ENCODE peak calls at places on chromosomes 3 and 15, in five cellular contexts. One of them, this sample, is unnamed.
A peak's percentile ranks its signal among the peaks of the same experiment; 100 is the strongest.

GRCh38 chr3:9914559-9915251 is 2.2 kb upstream of the IL17RC start:
- DNase-seq in GM12878: no peak
- DNase-seq in HepG2: peak; percentile 44
- DNase-seq in A549: no peak
- DNase-seq in K562: no peak
- DNase-seq in this sample: peak; percentile 81

GRCh38 chr3:106573605-106574004 is 704.8 kb upstream of the CBLB start:
- DNase-seq in GM12878: no peak
- DNase-seq in A549: no peak
- DNase-seq in HepG2: no peak
- DNase-seq in K562: no peak
- DNase-seq in this sample: no peak

GRCh38 chr15:63818191-63818590 is 15.6 kb downstream of the HERC1 start:
- DNase-seq in A549: no peak
- DNase-seq in HepG2: no peak
- DNase-seq in K562: peak; percentile 32
- DNase-seq in GM12878: no peak
- DNase-seq in this sample: peak; percentile 26

GRCh38 chr3:76570436-76571057 is 469.4 kb upstream of the ROBO2 start:
- DNase-seq in A549: no peak
- DNase-seq in GM12878: no peak
- DNase-seq in HepG2: no peak
- DNase-seq in K562: peak; percentile 3
- DNase-seq in this sample: peak; percentile 54

GRCh38 chr3:22175899-22176298 is 424.9 kb upstream of the ZNF385D start:
- DNase-seq in A549: no peak
- DNase-seq in GM12878: no peak
- DNase-seq in HepG2: no peak
- DNase-seq in K562: no peak
- DNase-seq in this sample: no peak

GRCh38 chr3:42698216-42698910 is 4.2 kb downstream of the HHATL start:
- DNase-seq in GM12878: no peak
- DNase-seq in A549: no peak
- DNase-seq in HepG2: no peak
- DNase-seq in K562: no peak
- DNase-seq in this sample: no peak

GRCh38 chr3:183745300-183746098 is 47.9 kb downstream of the YEATS2 start:
- DNase-seq in K562: no peak
- DNase-seq in HepG2: peak; percentile 55
- DNase-seq in GM12878: no peak
- DNase-seq in A549: no peak
- DNase-seq in this sample: peak; percentile 82

GRCh38 chr3:53109190-53109589 is 21.0 kb downstream of the RFT1 start:
- DNase-seq in K562: no peak
- DNase-seq in A549: no peak
- DNase-seq in GM12878: no peak
- DNase-seq in HepG2: no peak
- DNase-seq in this sample: no peak

GRCh38 chr15:73571346-73571745 is 61.8 kb downstream of the NPTN start:
- DNase-seq in K562: no peak
- DNase-seq in A549: no peak
- DNase-seq in HepG2: peak; percentile 8
- DNase-seq in GM12878: no peak
- DNase-seq in this sample: no peak

GRCh38 chr3:144875251-144875650 is 903.6 kb downstream of the DIPK2A start:
- DNase-seq in K562: no peak
- DNase-seq in A549: no peak
- DNase-seq in GM12878: no peak
- DNase-seq in HepG2: no peak
- DNase-seq in this sample: no peak

DNA sequence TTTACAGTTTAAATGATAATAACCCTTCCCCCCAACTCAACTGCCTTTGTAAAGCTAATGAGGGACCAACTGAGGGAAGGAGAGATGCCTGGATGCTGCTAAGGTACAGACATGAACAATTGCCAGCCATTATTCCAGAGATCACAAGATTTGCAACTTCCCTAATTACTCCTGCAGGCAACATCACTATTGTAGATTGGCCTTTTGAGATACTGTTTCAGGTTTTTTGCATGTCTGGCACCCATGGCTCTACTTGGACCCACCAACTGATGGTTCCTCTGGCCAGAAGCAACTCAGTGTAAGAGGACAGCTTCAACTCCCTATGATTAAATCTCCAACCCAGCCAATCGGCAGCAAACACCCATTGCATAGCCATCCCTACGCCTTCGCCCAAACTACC is 478.7 kb downstream of the FHIT start:
- DNase-seq in K562: no peak
- DNase-seq in A549: no peak
- DNase-seq in HepG2: no peak
- DNase-seq in GM12878: no peak
- DNase-seq in this sample: peak; percentile 86
- H3K4me2 ChIP-seq in K562: no peak overlapping the region
- H3K4me2 ChIP-seq in A549: no peak overlapping the region
- H3K4me2 ChIP-seq in HepG2: no peak overlapping the region
- H3K4me2 ChIP-seq in GM12878: no peak overlapping the region
- H3K4me2 ChIP-seq in this sample: peak overlapping the region; percentile 29

DNA sequence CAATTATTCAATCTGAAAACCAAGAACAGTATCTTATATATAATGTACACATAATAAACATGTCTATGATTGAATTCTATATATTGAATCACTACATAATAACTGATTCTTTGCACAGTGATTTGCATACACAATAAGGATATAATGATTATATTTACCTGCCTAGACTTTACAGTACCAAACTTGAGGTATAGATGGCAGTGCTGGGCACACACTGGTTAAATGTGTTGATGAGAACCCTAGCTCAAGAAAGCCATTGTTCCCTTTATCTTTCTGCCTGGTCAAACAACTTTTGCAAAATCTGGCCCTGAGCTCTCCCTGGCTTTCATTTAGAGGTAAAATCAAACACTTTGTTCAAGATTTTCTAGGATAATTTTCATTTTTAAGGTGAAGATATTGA is 697.7 kb downstream of the TUSC7 start:
- DNase-seq in GM12878: no peak
- DNase-seq in A549: peak; percentile 30
- DNase-seq in HepG2: peak; percentile 5
- DNase-seq in K562: no peak
- DNase-seq in this sample: peak; percentile 69
- TF ChIP-seq JUNB in GM12878: no peak
- TF ChIP-seq JUNB in A549: no peak
- TF ChIP-seq JUNB in HepG2: no peak
- TF ChIP-seq JUNB in K562: no peak
- TF ChIP-seq JUNB in this sample: no peak

DNA sequence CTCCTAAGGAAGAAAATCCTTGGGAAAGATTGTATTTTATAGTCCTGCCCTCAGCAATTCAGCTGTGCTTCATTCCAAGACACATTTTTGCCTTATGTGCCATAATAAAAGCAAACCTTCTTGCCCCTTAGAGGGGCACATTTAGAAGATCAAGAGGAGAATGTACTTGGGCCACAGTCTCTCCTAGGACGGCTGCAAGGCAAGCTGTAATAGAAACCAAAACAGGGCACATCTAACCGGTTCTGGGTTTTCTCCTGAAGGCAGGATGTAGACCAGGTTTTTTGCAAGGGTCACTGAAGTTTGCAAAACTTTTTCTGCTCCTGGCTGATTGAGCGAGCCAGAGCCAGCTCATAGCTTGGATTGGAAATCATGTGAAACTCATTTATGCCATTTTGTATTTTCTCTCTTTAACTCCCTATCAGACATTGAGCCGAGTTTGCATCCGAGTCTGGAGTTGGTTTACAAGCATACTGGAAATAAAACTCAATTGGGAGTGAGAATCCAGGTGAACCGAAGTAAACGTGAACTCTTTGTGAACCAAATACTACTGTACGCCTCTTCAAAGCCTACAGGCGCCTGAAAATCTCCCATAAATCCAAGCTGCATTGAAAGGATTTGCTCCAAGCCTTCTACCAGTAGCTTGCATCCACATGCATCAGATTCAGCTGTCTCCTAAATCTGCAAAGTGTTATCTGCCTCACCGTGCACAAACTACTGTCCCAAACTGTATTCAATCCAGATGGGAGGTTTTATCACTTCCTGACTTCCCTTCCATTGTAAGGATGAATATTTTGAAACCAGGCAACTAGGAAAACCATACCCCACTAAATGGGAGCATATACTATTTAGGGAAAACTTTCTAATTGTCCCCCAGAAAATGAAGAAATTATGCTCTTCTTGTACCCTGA is 60.9 kb upstream of the TSC22D2 start:
- DNase-seq in A549: no peak
- DNase-seq in HepG2: no peak
- DNase-seq in GM12878: no peak
- DNase-seq in K562: no peak
- DNase-seq in this sample: no peak
- H3K4me2 ChIP-seq in A549: peak overlapping the region; percentile 73
- H3K4me2 ChIP-seq in HepG2: no peak overlapping the region
- H3K4me2 ChIP-seq in GM12878: no peak overlapping the region
- H3K4me2 ChIP-seq in K562: no peak overlapping the region
- H3K4me2 ChIP-seq in this sample: peak overlapping the region; percentile 3

GRCh38 chr3:63654931-63655330 is 2.5 kb downstream of the SNTN start:
- DNase-seq in GM12878: no peak
- DNase-seq in K562: no peak
- DNase-seq in HepG2: no peak
- DNase-seq in A549: no peak
- DNase-seq in this sample: no peak

GRCh38 chr3:63652066-63652725 is at the start of gene SNTN:
- DNase-seq in A549: no peak
- DNase-seq in HepG2: no peak
- DNase-seq in K562: no peak
- DNase-seq in GM12878: no peak
- DNase-seq in this sample: no peak

GRCh38 chr3:63656791-63657190 is 4.3 kb downstream of the SNTN start:
- DNase-seq in A549: no peak
- DNase-seq in HepG2: no peak
- DNase-seq in GM12878: no peak
- DNase-seq in K562: no peak
- DNase-seq in this sample: no peak

GRCh38 chr3:63655519-63655918 is 3.0 kb downstream of the SNTN start:
- DNase-seq in A549: no peak
- DNase-seq in HepG2: no peak
- DNase-seq in GM12878: no peak
- DNase-seq in K562: no peak
- DNase-seq in this sample: no peak

GRCh38 chr3:63654246-63654645 is 1.8 kb downstream of the SNTN start:
- DNase-seq in HepG2: no peak
- DNase-seq in A549: no peak
- DNase-seq in GM12878: no peak
- DNase-seq in K562: no peak
- DNase-seq in this sample: no peak
- TF ChIP-seq JUNB in HepG2: no peak
- TF ChIP-seq JUNB in A549: no peak
- TF ChIP-seq JUNB in GM12878: no peak
- TF ChIP-seq JUNB in K562: no peak
- TF ChIP-seq JUNB in this sample: no peak

DNA sequence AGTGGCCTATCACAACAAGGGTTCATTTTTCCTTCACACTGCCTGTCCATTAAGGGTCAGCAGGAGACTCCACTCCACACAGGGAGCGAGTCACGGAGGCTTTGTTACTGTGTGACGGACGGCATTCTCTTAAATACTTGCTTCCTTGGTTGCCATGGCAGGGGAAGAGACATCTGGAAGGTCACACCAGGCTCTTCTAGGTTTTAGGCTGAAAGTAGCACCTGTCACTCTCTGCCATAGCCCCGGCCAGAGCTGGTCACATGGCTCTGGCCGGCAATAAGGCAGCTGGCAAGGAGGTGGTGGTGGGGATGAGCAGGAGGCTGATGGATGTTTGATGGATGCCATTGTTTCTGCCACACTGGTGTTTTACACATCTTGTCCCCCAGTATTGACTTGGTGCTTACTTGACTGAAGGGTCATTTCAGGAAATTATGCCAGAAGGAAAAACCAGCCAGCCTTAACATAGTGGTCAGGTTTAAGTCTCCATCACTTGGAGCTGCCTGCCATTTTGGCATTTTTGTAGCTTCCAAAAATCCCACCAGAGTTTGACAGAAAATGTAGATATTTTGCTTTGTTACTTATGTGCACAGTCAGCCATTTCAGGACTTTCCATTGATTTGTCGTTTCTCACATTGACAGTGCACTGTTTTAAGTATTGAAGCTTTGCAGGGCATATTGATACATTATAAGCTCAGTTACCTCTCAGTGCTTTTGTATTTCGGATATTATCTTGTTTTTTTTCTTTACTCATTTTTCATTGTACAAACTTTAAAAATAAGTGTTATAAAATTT is 89.2 kb upstream of the ANKRD34C start:
- DNase-seq in HepG2: no peak
- DNase-seq in A549: no peak
- DNase-seq in GM12878: no peak
- DNase-seq in K562: no peak
- DNase-seq in this sample: no peak
- H3K4me2 ChIP-seq in HepG2: no peak overlapping the region
- H3K4me2 ChIP-seq in A549: no peak overlapping the region
- H3K4me2 ChIP-seq in GM12878: no peak overlapping the region
- H3K4me2 ChIP-seq in K562: no peak overlapping the region
- H3K4me2 ChIP-seq in this sample: no peak overlapping the region

This sample was measured in GM23338.